ENCODE peak calls at places on chromosomes 16 and 17, in seven cellular contexts. One of them, this sample, is unnamed.

GRCh38 chr17:33628500-33629336 is 335.6 kb upstream of the ASIC2 start:
- DNase-seq in T-helper 2 cell: no peak
- DNase-seq in AG08396: no peak
- DNase-seq in hepatic stellate cell: no peak
- DNase-seq in heart left ventricle: peak; percentile 25
- DNase-seq in A172: no peak
- DNase-seq in activated naive CD4-positive, alpha-beta T cell: no peak
- DNase-seq in this sample: no peak

GRCh38 chr17:2453865-2454264 is 53.0 kb upstream of the MNT start:
- DNase-seq in T-helper 2 cell: no peak
- DNase-seq in AG08396: no peak
- DNase-seq in hepatic stellate cell: no peak
- DNase-seq in heart left ventricle: no peak
- DNase-seq in A172: no peak
- DNase-seq in activated naive CD4-positive, alpha-beta T cell: no peak
- DNase-seq in this sample: no peak

GRCh38 chr17:17741346-17742023 is 60.2 kb downstream of the RAI1 start:
- DNase-seq in T-helper 2 cell: no peak
- DNase-seq in AG08396: peak; percentile 74
- DNase-seq in hepatic stellate cell: no peak
- DNase-seq in heart left ventricle: no peak
- DNase-seq in A172: no peak
- DNase-seq in activated naive CD4-positive, alpha-beta T cell: no peak
- DNase-seq in this sample: no peak

GRCh38 chr16:24729967-24730815 is 740 bp downstream of the TNRC6A start:
- DNase-seq in T-helper 2 cell: peak; percentile 17
- DNase-seq in AG08396: peak; percentile 38
- DNase-seq in hepatic stellate cell: peak; percentile 40
- DNase-seq in heart left ventricle: peak; percentile 47
- DNase-seq in A172: peak; percentile 16
- DNase-seq in activated naive CD4-positive, alpha-beta T cell: peak; percentile 49
- DNase-seq in this sample: no peak

GRCh38 chr17:58504826-58505351 is 9.5 kb downstream of the MTMR4 start:
- DNase-seq in T-helper 2 cell: no peak
- DNase-seq in AG08396: no peak
- DNase-seq in hepatic stellate cell: no peak
- DNase-seq in heart left ventricle: no peak
- DNase-seq in A172: no peak
- DNase-seq in activated naive CD4-positive, alpha-beta T cell: no peak
- DNase-seq in this sample: no peak

GRCh38 chr17:67605259-67605912 is 112.3 kb upstream of the NOL11 start:
- DNase-seq in T-helper 2 cell: no peak
- DNase-seq in AG08396: no peak
- DNase-seq in hepatic stellate cell: no peak
- DNase-seq in heart left ventricle: peak; percentile 68
- DNase-seq in A172: no peak
- DNase-seq in activated naive CD4-positive, alpha-beta T cell: no peak
- DNase-seq in this sample: no peak

GRCh38 chr16:49492090-49492801 is 118.6 kb downstream of the C16orf78 start:
- DNase-seq in T-helper 2 cell: no peak
- DNase-seq in AG08396: peak; percentile 82
- DNase-seq in hepatic stellate cell: peak; percentile 74
- DNase-seq in heart left ventricle: peak; percentile 40
- DNase-seq in A172: no peak
- DNase-seq in activated naive CD4-positive, alpha-beta T cell: peak; percentile 31
- DNase-seq in this sample: no peak

GRCh38 chr16:20889625-20890275 is 10.4 kb downstream of the DCUN1D3 start:
- DNase-seq in T-helper 2 cell: no peak
- DNase-seq in AG08396: no peak
- DNase-seq in hepatic stellate cell: no peak
- DNase-seq in heart left ventricle: no peak
- DNase-seq in A172: no peak
- DNase-seq in activated naive CD4-positive, alpha-beta T cell: no peak
- DNase-seq in this sample: no peak

GRCh38 chr17:288802-289356 is 63.7 kb downstream of the RPH3AL start:
- DNase-seq in T-helper 2 cell: peak; percentile 5
- DNase-seq in AG08396: no peak
- DNase-seq in hepatic stellate cell: no peak
- DNase-seq in heart left ventricle: no peak
- DNase-seq in A172: no peak
- DNase-seq in activated naive CD4-positive, alpha-beta T cell: no peak
- DNase-seq in this sample: no peak

GRCh38 chr17:41917957-41918391 is 777 bp downstream of the ACLY start:
- DNase-seq in T-helper 2 cell: no peak
- DNase-seq in AG08396: no peak
- DNase-seq in hepatic stellate cell: no peak
- DNase-seq in heart left ventricle: peak; percentile 56
- DNase-seq in A172: no peak
- DNase-seq in activated naive CD4-positive, alpha-beta T cell: peak; percentile 34
- DNase-seq in this sample: peak; percentile 52

This sample was measured in HTR-8/SVneo.